ENCODE peak calls at places on chromosomes 13 and 19, in five cellular contexts. One of them, this sample, is unnamed.

GRCh38 chr13:85194482-85194881 is 604.7 kb downstream of the SLITRK6 start:
- DNase-seq in stimulated activated naive CD8-positive, alpha-beta T cell treated with anti-CD3 and anti-CD28 coated beads, Interleukin-15, Interleukin-2, amounts not matched to agents 100 U/mL and 50 U/mL, for 24 hours: no peak
- DNase-seq in fibroblast of mammary gland: no peak
- DNase-seq in astrocyte of the cerebellum: no peak
- DNase-seq in T follicular helper cell: no peak
- DNase-seq in this sample: no peak

GRCh38 chr19:12779162-12779993 is 4.0 kb upstream of the HOOK2 start:
- DNase-seq in stimulated activated naive CD8-positive, alpha-beta T cell treated with anti-CD3 and anti-CD28 coated beads, Interleukin-15, Interleukin-2, amounts not matched to agents 100 U/mL and 50 U/mL, for 24 hours: peak; percentile 38
- DNase-seq in fibroblast of mammary gland: peak; percentile 93
- DNase-seq in astrocyte of the cerebellum: peak; percentile 83
- DNase-seq in T follicular helper cell: no peak
- DNase-seq in this sample: no peak

GRCh38 chr19:36331353-36332228 is 47.4 kb downstream of the ZFP14 start:
- DNase-seq in stimulated activated naive CD8-positive, alpha-beta T cell treated with anti-CD3 and anti-CD28 coated beads, Interleukin-15, Interleukin-2, amounts not matched to agents 100 U/mL and 50 U/mL, for 24 hours: peak; percentile 67
- DNase-seq in fibroblast of mammary gland: peak; percentile 95
- DNase-seq in astrocyte of the cerebellum: peak; percentile 93
- DNase-seq in T follicular helper cell: peak; percentile 18
- DNase-seq in this sample: peak; percentile 70

GRCh38 chr13:33135097-33135496 is 118.9 kb downstream of the KL start:
- DNase-seq in stimulated activated naive CD8-positive, alpha-beta T cell treated with anti-CD3 and anti-CD28 coated beads, Interleukin-15, Interleukin-2, amounts not matched to agents 100 U/mL and 50 U/mL, for 24 hours: no peak
- DNase-seq in fibroblast of mammary gland: no peak
- DNase-seq in astrocyte of the cerebellum: no peak
- DNase-seq in T follicular helper cell: no peak
- DNase-seq in this sample: no peak

GRCh38 chr13:70613295-70613694 is 505.0 kb upstream of the KLHL1 start:
- DNase-seq in stimulated activated naive CD8-positive, alpha-beta T cell treated with anti-CD3 and anti-CD28 coated beads, Interleukin-15, Interleukin-2, amounts not matched to agents 100 U/mL and 50 U/mL, for 24 hours: no peak
- DNase-seq in fibroblast of mammary gland: no peak
- DNase-seq in astrocyte of the cerebellum: no peak
- DNase-seq in T follicular helper cell: no peak
- DNase-seq in this sample: no peak

GRCh38 chr19:51971624-51972023 is 15.0 kb downstream of the ZNF350 start:
- DNase-seq in stimulated activated naive CD8-positive, alpha-beta T cell treated with anti-CD3 and anti-CD28 coated beads, Interleukin-15, Interleukin-2, amounts not matched to agents 100 U/mL and 50 U/mL, for 24 hours: peak; percentile 33
- DNase-seq in fibroblast of mammary gland: peak; percentile 21
- DNase-seq in astrocyte of the cerebellum: no peak
- DNase-seq in T follicular helper cell: no peak
- DNase-seq in this sample: peak; percentile 16

GRCh38 chr19:3055741-3056453 is 6.4 kb downstream of the TLE5 start:
- DNase-seq in stimulated activated naive CD8-positive, alpha-beta T cell treated with anti-CD3 and anti-CD28 coated beads, Interleukin-15, Interleukin-2, amounts not matched to agents 100 U/mL and 50 U/mL, for 24 hours: no peak
- DNase-seq in fibroblast of mammary gland: no peak
- DNase-seq in astrocyte of the cerebellum: no peak
- DNase-seq in T follicular helper cell: no peak
- DNase-seq in this sample: no peak

GRCh38 chr19:42423462-42424344 is 3.5 kb downstream of the LIPE start:
- DNase-seq in stimulated activated naive CD8-positive, alpha-beta T cell treated with anti-CD3 and anti-CD28 coated beads, Interleukin-15, Interleukin-2, amounts not matched to agents 100 U/mL and 50 U/mL, for 24 hours: peak; percentile 94
- DNase-seq in fibroblast of mammary gland: peak; percentile 88
- DNase-seq in astrocyte of the cerebellum: peak; percentile 52
- DNase-seq in T follicular helper cell: peak; percentile 86
- DNase-seq in this sample: peak; percentile 94

GRCh38 chr13:53324656-53325055 is 296.0 kb downstream of the OLFM4 start:
- DNase-seq in stimulated activated naive CD8-positive, alpha-beta T cell treated with anti-CD3 and anti-CD28 coated beads, Interleukin-15, Interleukin-2, amounts not matched to agents 100 U/mL and 50 U/mL, for 24 hours: no peak
- DNase-seq in fibroblast of mammary gland: no peak
- DNase-seq in astrocyte of the cerebellum: no peak
- DNase-seq in T follicular helper cell: no peak
- DNase-seq in this sample: no peak

GRCh38 chr13:33285420-33286124 is at the start of gene STARD13:
- DNase-seq in stimulated activated naive CD8-positive, alpha-beta T cell treated with anti-CD3 and anti-CD28 coated beads, Interleukin-15, Interleukin-2, amounts not matched to agents 100 U/mL and 50 U/mL, for 24 hours: peak; percentile 6
- DNase-seq in fibroblast of mammary gland: peak; percentile 97
- DNase-seq in astrocyte of the cerebellum: peak; percentile 96
- DNase-seq in T follicular helper cell: no peak
- DNase-seq in this sample: no peak

GRCh38 chr19:39182174-39182505 is 14.6 kb upstream of the NCCRP1 start:
- DNase-seq in stimulated activated naive CD8-positive, alpha-beta T cell treated with anti-CD3 and anti-CD28 coated beads, Interleukin-15, Interleukin-2, amounts not matched to agents 100 U/mL and 50 U/mL, for 24 hours: no peak
- DNase-seq in fibroblast of mammary gland: peak; percentile 22
- DNase-seq in astrocyte of the cerebellum: no peak
- DNase-seq in T follicular helper cell: no peak
- DNase-seq in this sample: no peak

GRCh38 chr13:64758520-64758919 is 2471.6 kb downstream of the PCDH9 start:
- DNase-seq in stimulated activated naive CD8-positive, alpha-beta T cell treated with anti-CD3 and anti-CD28 coated beads, Interleukin-15, Interleukin-2, amounts not matched to agents 100 U/mL and 50 U/mL, for 24 hours: no peak
- DNase-seq in fibroblast of mammary gland: no peak
- DNase-seq in astrocyte of the cerebellum: no peak
- DNase-seq in T follicular helper cell: no peak
- DNase-seq in this sample: no peak

GRCh38 chr13:53691417-53691816 is 662.8 kb downstream of the OLFM4 start:
- DNase-seq in stimulated activated naive CD8-positive, alpha-beta T cell treated with anti-CD3 and anti-CD28 coated beads, Interleukin-15, Interleukin-2, amounts not matched to agents 100 U/mL and 50 U/mL, for 24 hours: no peak
- DNase-seq in fibroblast of mammary gland: no peak
- DNase-seq in astrocyte of the cerebellum: no peak
- DNase-seq in T follicular helper cell: no peak
- DNase-seq in this sample: no peak

GRCh38 chr13:23736541-23736940 is 152.7 kb downstream of the MIPEP start:
- DNase-seq in stimulated activated naive CD8-positive, alpha-beta T cell treated with anti-CD3 and anti-CD28 coated beads, Interleukin-15, Interleukin-2, amounts not matched to agents 100 U/mL and 50 U/mL, for 24 hours: no peak
- DNase-seq in fibroblast of mammary gland: no peak
- DNase-seq in astrocyte of the cerebellum: no peak
- DNase-seq in T follicular helper cell: no peak
- DNase-seq in this sample: no peak

GRCh38 chr19:46839752-46840151 is 10.9 kb downstream of the AP2S1 start:
- DNase-seq in stimulated activated naive CD8-positive, alpha-beta T cell treated with anti-CD3 and anti-CD28 coated beads, Interleukin-15, Interleukin-2, amounts not matched to agents 100 U/mL and 50 U/mL, for 24 hours: no peak
- DNase-seq in fibroblast of mammary gland: no peak
- DNase-seq in astrocyte of the cerebellum: no peak
- DNase-seq in T follicular helper cell: no peak
- DNase-seq in this sample: no peak

GRCh38 chr13:30892966-30893365 is 13.1 kb upstream of the MEDAG start:
- DNase-seq in stimulated activated naive CD8-positive, alpha-beta T cell treated with anti-CD3 and anti-CD28 coated beads, Interleukin-15, Interleukin-2, amounts not matched to agents 100 U/mL and 50 U/mL, for 24 hours: peak; percentile 24
- DNase-seq in fibroblast of mammary gland: peak; percentile 72
- DNase-seq in astrocyte of the cerebellum: no peak
- DNase-seq in T follicular helper cell: no peak
- DNase-seq in this sample: no peak